ENCODE peak calls at places on chromosomes 3 and 15, in five cellular contexts. One of them, this sample, is unnamed. For H3K4me1 and H3K36me3, the result is how much of the 10 kb centered on the place peaks cover.

GRCh38 chr15:63244976-63245645 is 32.3 kb upstream of the APH1B start:
- DNase-seq in endodermal cell: no peak
- DNase-seq in left ventricle myocardium inferior: no peak
- DNase-seq in breast epithelium: no peak
- DNase-seq in heart right ventricle: no peak
- DNase-seq in this sample: no peak

GRCh38 chr3:12512534-12513101 is 28.3 kb downstream of the TSEN2 start:
- DNase-seq in endodermal cell: no peak
- DNase-seq in left ventricle myocardium inferior: no peak
- DNase-seq in breast epithelium: no peak
- DNase-seq in heart right ventricle: no peak
- DNase-seq in this sample: peak

GRCh38 chr3:8937064-8938020 is 25.9 kb downstream of the RAD18 start:
- DNase-seq in endodermal cell: no peak
- DNase-seq in left ventricle myocardium inferior: no peak
- DNase-seq in breast epithelium: no peak
- DNase-seq in heart right ventricle: no peak
- DNase-seq in this sample: no peak

GRCh38 chr3:119181765-119182164 is 8.4 kb downstream of the UPK1B start:
- DNase-seq in endodermal cell: no peak
- DNase-seq in left ventricle myocardium inferior: no peak
- DNase-seq in breast epithelium: no peak
- DNase-seq in heart right ventricle: no peak
- DNase-seq in this sample: no peak

GRCh38 chr15:33028495-33028894 is 166.0 kb downstream of the FMN1 start:
- DNase-seq in endodermal cell: no peak
- DNase-seq in left ventricle myocardium inferior: peak
- DNase-seq in breast epithelium: no peak
- DNase-seq in heart right ventricle: no peak
- DNase-seq in this sample: no peak

GRCh38 chr3:128404276-128405062 is 62.2 kb downstream of the DNAJB8 start:
- DNase-seq in endodermal cell: no peak
- DNase-seq in left ventricle myocardium inferior: no peak
- DNase-seq in breast epithelium: no peak
- DNase-seq in heart right ventricle: no peak
- DNase-seq in this sample: peak

GRCh38 chr15:40545457-40545856 is 19.4 kb downstream of the CCDC32 start:
- DNase-seq in endodermal cell: peak
- DNase-seq in left ventricle myocardium inferior: no peak
- DNase-seq in breast epithelium: no peak
- DNase-seq in heart right ventricle: no peak
- DNase-seq in this sample: no peak

GRCh38 chr3:194908972-194909371 is 223.3 kb downstream of the FAM43A start:
- DNase-seq in endodermal cell: no peak
- DNase-seq in left ventricle myocardium inferior: no peak
- DNase-seq in breast epithelium: no peak
- DNase-seq in heart right ventricle: no peak
- DNase-seq in this sample: peak

GRCh38 chr3:131141770-131142169 is 115.1 kb downstream of the NEK11 start:
- DNase-seq in endodermal cell: no peak
- DNase-seq in left ventricle myocardium inferior: no peak
- DNase-seq in breast epithelium: no peak
- DNase-seq in heart right ventricle: no peak
- DNase-seq in this sample: no peak

GRCh38 chr3:123741058-123741511 is 143.0 kb downstream of the MYLK start:
- DNase-seq in endodermal cell: no peak
- DNase-seq in left ventricle myocardium inferior: no peak
- DNase-seq in breast epithelium: no peak
- DNase-seq in heart right ventricle: no peak
- DNase-seq in this sample: no peak

GRCh38 chr3:119779731-119780383 is 2.0 kb upstream of the NR1I2 start:
- DNase-seq in endodermal cell: no peak
- DNase-seq in left ventricle myocardium inferior: no peak
- DNase-seq in breast epithelium: no peak
- DNase-seq in heart right ventricle: no peak
- DNase-seq in this sample: no peak

GRCh38 chr3:12994357-12994606 is 78.9 kb downstream of the IQSEC1 start:
- DNase-seq in endodermal cell: no peak
- DNase-seq in left ventricle myocardium inferior: peak
- DNase-seq in breast epithelium: no peak
- DNase-seq in heart right ventricle: peak
- DNase-seq in this sample: no peak

GRCh38 chr15:48384616-48385015 is 53.4 kb downstream of the DUT start:
- DNase-seq in endodermal cell: no peak
- DNase-seq in left ventricle myocardium inferior: no peak
- DNase-seq in breast epithelium: no peak
- DNase-seq in heart right ventricle: no peak
- DNase-seq in this sample: no peak

GRCh38 chr15:35141743-35142356 is 56.8 kb upstream of the NANOGP8 start:
- DNase-seq in endodermal cell: no peak
- DNase-seq in left ventricle myocardium inferior: no peak
- DNase-seq in breast epithelium: no peak
- DNase-seq in heart right ventricle: no peak
- DNase-seq in this sample: no peak

GRCh38 chr3:141342386-141342785 is 25.9 kb upstream of the ZBTB38 start:
- DNase-seq in endodermal cell: no peak
- DNase-seq in left ventricle myocardium inferior: no peak
- DNase-seq in breast epithelium: no peak
- DNase-seq in heart right ventricle: no peak
- DNase-seq in this sample: no peak

GRCh38 chr3:151537751-151538150 is 76.9 kb upstream of the IGSF10 start:
- DNase-seq in endodermal cell: no peak
- DNase-seq in left ventricle myocardium inferior: no peak
- DNase-seq in breast epithelium: no peak
- DNase-seq in heart right ventricle: no peak
- DNase-seq in this sample: no peak

GRCh38 chr15:69997701-69998273 is 99.9 kb downstream of the TLE3 start:
- DNase-seq in endodermal cell: no peak
- DNase-seq in left ventricle myocardium inferior: peak
- DNase-seq in breast epithelium: peak
- DNase-seq in heart right ventricle: peak
- DNase-seq in this sample: peak

GRCh38 chr3:49244589-49245205 is 32.3 kb downstream of the C3orf62 start:
- DNase-seq in endodermal cell: no peak
- DNase-seq in left ventricle myocardium inferior: no peak
- DNase-seq in breast epithelium: no peak
- DNase-seq in heart right ventricle: no peak
- DNase-seq in this sample: no peak

GRCh38 chr3:23153034-23153433 is 50.1 kb upstream of the UBE2E2 start:
- DNase-seq in endodermal cell: no peak
- DNase-seq in left ventricle myocardium inferior: no peak
- DNase-seq in breast epithelium: no peak
- DNase-seq in heart right ventricle: no peak
- DNase-seq in this sample: no peak

GRCh38 chr3:69558912-69559311 is 173.0 kb upstream of the FRMD4B start:
- DNase-seq in endodermal cell: no peak
- DNase-seq in left ventricle myocardium inferior: no peak
- DNase-seq in breast epithelium: peak
- DNase-seq in heart right ventricle: no peak
- DNase-seq in this sample: no peak

GRCh38 chr3:187880438-187880837 is 135.2 kb upstream of the BCL6 start:
- DNase-seq in endodermal cell: no peak
- DNase-seq in left ventricle myocardium inferior: no peak
- DNase-seq in breast epithelium: no peak
- DNase-seq in heart right ventricle: no peak
- DNase-seq in this sample: no peak

GRCh38 chr15:61049934-61050333 is 179.2 kb downstream of the RORA start:
- DNase-seq in endodermal cell: no peak
- DNase-seq in left ventricle myocardium inferior: no peak
- DNase-seq in breast epithelium: no peak
- DNase-seq in heart right ventricle: no peak
- DNase-seq in this sample: no peak

GRCh38 chr3:32500880-32501784 is 1.5 kb downstream of the CMTM6 start:
- DNase-seq in endodermal cell: peak
- DNase-seq in left ventricle myocardium inferior: no peak
- DNase-seq in breast epithelium: no peak
- DNase-seq in heart right ventricle: no peak
- DNase-seq in this sample: no peak

GRCh38 chr15:68430471-68431036 is 1.4 kb downstream of the ITGA11 start:
- DNase-seq in endodermal cell: peak
- DNase-seq in left ventricle myocardium inferior: no peak
- DNase-seq in breast epithelium: peak
- DNase-seq in heart right ventricle: no peak
- DNase-seq in this sample: no peak
- H3K4me3 ChIP-seq in endodermal cell: no peak
- H3K4me3 ChIP-seq in left ventricle myocardium inferior: peak
- H3K4me3 ChIP-seq in breast epithelium: peak
- H3K4me3 ChIP-seq in heart right ventricle: peak
- H3K4me3 ChIP-seq in this sample: no peak

DNA sequence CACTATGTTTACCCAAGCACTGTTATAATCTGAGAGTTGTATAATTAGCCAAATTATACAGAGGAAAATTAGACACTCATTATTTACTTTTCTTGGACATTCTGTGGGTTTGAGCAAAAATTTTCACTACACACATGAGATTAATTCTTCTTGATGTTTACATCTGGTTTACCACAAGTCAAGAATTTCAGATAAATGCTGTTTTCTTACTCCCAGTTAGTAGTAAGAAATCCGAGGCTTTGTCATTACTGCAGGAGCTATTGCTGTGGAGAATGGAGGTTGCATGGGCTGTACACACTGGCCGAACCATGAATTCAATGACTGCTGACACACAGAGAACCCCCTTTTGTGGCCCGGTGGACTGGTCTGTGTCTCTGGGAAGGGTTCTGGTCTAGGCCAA is 207.7 kb upstream of the CFAP20DC start:
- DNase-seq in endodermal cell: no peak
- DNase-seq in left ventricle myocardium inferior: no peak
- DNase-seq in breast epithelium: no peak
- DNase-seq in heart right ventricle: no peak
- DNase-seq in this sample: no peak
- H3K4me1 ChIP-seq in endodermal cell: under half
- H3K4me1 ChIP-seq in left ventricle myocardium inferior: under half
- H3K4me1 ChIP-seq in breast epithelium: under half
- H3K4me1 ChIP-seq in heart right ventricle: under half
- H3K4me1 ChIP-seq in this sample: under half

GRCh38 chr3:121818578-121818977 is 16.3 kb downstream of the IQCB1 start:
- DNase-seq in endodermal cell: no peak
- DNase-seq in left ventricle myocardium inferior: no peak
- DNase-seq in breast epithelium: no peak
- DNase-seq in heart right ventricle: no peak
- DNase-seq in this sample: no peak
- H3K36me3 ChIP-seq in endodermal cell: half or more
- H3K36me3 ChIP-seq in left ventricle myocardium inferior: half or more
- H3K36me3 ChIP-seq in breast epithelium: under half
- H3K36me3 ChIP-seq in heart right ventricle: under half
- H3K36me3 ChIP-seq in this sample: under half

DNA sequence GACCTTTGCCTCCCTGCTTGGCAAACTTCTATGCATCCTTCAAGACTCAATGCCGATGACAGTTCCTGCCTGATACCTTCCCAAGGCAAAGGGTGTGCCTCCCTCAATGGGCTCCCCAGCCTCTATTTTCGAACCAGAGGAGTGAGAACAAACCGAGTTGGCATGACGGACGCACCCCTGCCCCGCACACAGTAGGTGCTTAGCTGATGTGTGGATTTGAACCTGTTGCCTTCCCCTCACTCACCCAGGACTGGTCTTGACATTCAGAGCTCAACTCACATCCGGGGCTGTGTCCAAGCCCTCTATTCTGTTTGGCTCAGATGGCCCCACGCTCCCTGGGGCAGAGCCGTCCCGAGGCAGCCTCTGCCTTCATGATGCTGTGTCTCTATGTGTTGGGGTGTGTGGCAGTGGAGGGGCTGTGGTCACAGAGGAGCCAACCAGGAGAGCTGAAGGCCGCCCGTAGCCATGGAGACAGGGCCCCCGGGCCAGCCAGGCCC is 52.2 kb upstream of the SLC6A11 start:
- DNase-seq in endodermal cell: peak
- DNase-seq in left ventricle myocardium inferior: no peak
- DNase-seq in breast epithelium: no peak
- DNase-seq in heart right ventricle: no peak
- DNase-seq in this sample: no peak
- H3K4me3 ChIP-seq in endodermal cell: no peak
- H3K4me3 ChIP-seq in left ventricle myocardium inferior: no peak
- H3K4me3 ChIP-seq in breast epithelium: no peak
- H3K4me3 ChIP-seq in heart right ventricle: no peak
- H3K4me3 ChIP-seq in this sample: no peak

GRCh38 chr15:57152666-57153065 is 223.6 kb upstream of the CGNL1 start:
- DNase-seq in endodermal cell: no peak
- DNase-seq in left ventricle myocardium inferior: no peak
- DNase-seq in breast epithelium: no peak
- DNase-seq in heart right ventricle: no peak
- DNase-seq in this sample: no peak
- H3K4me1 ChIP-seq in endodermal cell: under half
- H3K4me1 ChIP-seq in left ventricle myocardium inferior: half or more
- H3K4me1 ChIP-seq in breast epithelium: under half
- H3K4me1 ChIP-seq in heart right ventricle: half or more
- H3K4me1 ChIP-seq in this sample: under half

DNA sequence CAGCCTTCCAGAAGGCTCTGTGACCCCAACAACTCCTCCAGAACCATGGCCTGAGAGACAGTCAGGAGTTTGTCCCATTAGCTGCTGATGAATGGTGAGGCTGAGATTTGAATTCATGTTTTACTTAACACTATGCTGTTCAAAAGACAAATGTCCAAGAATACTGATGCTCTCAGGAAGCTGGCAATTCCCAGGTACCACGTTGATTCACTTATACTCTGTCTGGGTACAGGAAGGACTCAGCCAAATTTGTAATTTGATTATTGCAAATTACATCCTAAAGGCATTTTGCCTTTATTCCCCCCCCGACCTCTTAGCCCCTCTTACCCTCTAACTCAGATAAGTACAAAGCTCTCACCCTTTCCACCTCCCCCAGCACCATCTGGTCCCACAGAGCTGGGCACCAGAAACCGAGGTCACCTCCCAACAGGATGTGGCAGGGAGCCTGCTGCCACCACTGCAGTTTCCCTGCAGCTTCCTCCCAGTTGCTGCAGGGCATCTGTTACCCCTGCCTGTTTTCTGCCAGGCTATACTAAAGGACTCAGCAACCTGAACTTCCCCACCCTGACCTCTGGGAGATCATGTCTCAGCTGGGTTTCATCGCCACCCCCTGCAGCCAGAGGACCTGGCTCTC is 33.6 kb downstream of the EAF1 start:
- DNase-seq in endodermal cell: no peak
- DNase-seq in left ventricle myocardium inferior: no peak
- DNase-seq in breast epithelium: no peak
- DNase-seq in heart right ventricle: no peak
- DNase-seq in this sample: peak
- H3K36me3 ChIP-seq in endodermal cell: under half
- H3K36me3 ChIP-seq in left ventricle myocardium inferior: under half
- H3K36me3 ChIP-seq in breast epithelium: under half
- H3K36me3 ChIP-seq in heart right ventricle: under half
- H3K36me3 ChIP-seq in this sample: under half

DNA sequence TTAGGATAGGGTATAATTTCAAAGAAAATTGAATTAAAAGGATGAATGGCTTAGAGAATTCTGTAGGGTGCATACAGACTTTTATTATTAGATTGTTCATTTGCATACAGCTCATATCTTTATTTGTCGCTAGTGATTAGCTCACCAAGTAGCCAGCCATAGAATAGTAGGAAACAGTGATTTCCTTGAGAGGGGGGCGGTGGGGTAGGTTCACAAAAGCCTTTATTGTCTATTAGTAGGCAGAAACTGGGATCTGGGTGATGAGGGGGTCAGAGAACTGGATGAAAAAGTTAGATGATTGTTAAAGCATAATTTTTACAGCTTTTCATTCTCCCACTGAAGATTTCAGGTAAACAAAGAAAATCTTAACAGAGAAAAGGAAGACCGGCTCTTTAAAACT is 77.6 kb upstream of the RAP2B start:
- DNase-seq in endodermal cell: no peak
- DNase-seq in left ventricle myocardium inferior: no peak
- DNase-seq in breast epithelium: no peak
- DNase-seq in heart right ventricle: no peak
- DNase-seq in this sample: no peak
- H3K4me3 ChIP-seq in endodermal cell: no peak
- H3K4me3 ChIP-seq in left ventricle myocardium inferior: no peak
- H3K4me3 ChIP-seq in breast epithelium: no peak
- H3K4me3 ChIP-seq in heart right ventricle: no peak
- H3K4me3 ChIP-seq in this sample: no peak

GRCh38 chr15:67097424-67097823 is 32.0 kb downstream of the SMAD3 start:
- DNase-seq in endodermal cell: no peak
- DNase-seq in left ventricle myocardium inferior: no peak
- DNase-seq in breast epithelium: no peak
- DNase-seq in heart right ventricle: no peak
- DNase-seq in this sample: no peak
- H3K4me1 ChIP-seq in endodermal cell: under half
- H3K4me1 ChIP-seq in left ventricle myocardium inferior: half or more
- H3K4me1 ChIP-seq in breast epithelium: under half
- H3K4me1 ChIP-seq in heart right ventricle: under half
- H3K4me1 ChIP-seq in this sample: under half

This sample was measured in BE2C.